ENCODE peak calls at places on chromosomes 1 and 21, in nine cellular contexts. S is suprapubic skin; I is heart right ventricle; X is effector memory CD8-positive, alpha-beta T cell; Z is KBM-7; U is RCC 7860; L is stimulated activated naive B cell treated with anti-CD40 and anti-IgM and Interleukin-4, amounts not matched to agents 10 μg/mL and 1 μg/mL and 100 μg/mL, for 72 hours; B is GM20000; H is T-helper 1 cell. W is an unnamed sample.

GRCh38 chr1:66137235-66137634 is 344.5 kb downstream of the PDE4B start:
- DNase-seq in S (no peak), I (no peak), X (no peak), Z (peak), U (no peak), L (no peak), B (no peak), H (no peak), W (no peak)

GRCh38 chr1:9406111-9406510 is 113.4 kb downstream of the SPSB1 start:
- DNase-seq in S (no peak), I (no peak), X (no peak), Z (no peak), U (no peak), L (no peak), B (peak), H (no peak), W (no peak)

GRCh38 chr1:172931846-172932245 is 118.9 kb downstream of the TNFSF18 start:
- DNase-seq in S (no peak), I (no peak), X (no peak), Z (no peak), U (no peak), L (no peak), B (no peak), H (no peak), W (no peak)

GRCh38 chr1:64921761-64922160 is 44.6 kb downstream of the JAK1 start:
- DNase-seq in S (no peak), I (no peak), X (no peak), Z (no peak), U (no peak), L (no peak), B (no peak), H (no peak), W (no peak)

GRCh38 chr1:27971674-27972073 is 11.9 kb downstream of the XKR8 start:
- DNase-seq in S (no peak), I (peak), X (no peak), Z (no peak), U (no peak), L (no peak), B (no peak), H (no peak), W (no peak)

GRCh38 chr1:225872075-225872430 is 10.1 kb downstream of the TMEM63A start:
- DNase-seq in S (no peak), I (no peak), X (no peak), Z (no peak), U (no peak), L (no peak), B (no peak), H (no peak), W (no peak)

GRCh38 chr1:32768110-32768857 is 48.9 kb downstream of the YARS1 start:
- DNase-seq in S (no peak), I (no peak), X (no peak), Z (no peak), U (no peak), L (no peak), B (peak), H (no peak), W (no peak)

GRCh38 chr21:44943005-44943685 is 3.3 kb downstream of the SLX9 start:
- DNase-seq in S (peak), I (no peak), X (no peak), Z (no peak), U (no peak), L (no peak), B (no peak), H (no peak), W (no peak)

GRCh38 chr1:170836146-170836545 is 99.2 kb upstream of the MROH9 start:
- DNase-seq in S (no peak), I (no peak), X (no peak), Z (no peak), U (no peak), L (no peak), B (no peak), H (no peak), W (no peak)

GRCh38 chr1:20376880-20377494 is 86.3 kb downstream of the VWA5B1 start:
- DNase-seq in S (no peak), I (peak), X (peak), Z (peak), U (no peak), L (peak), B (peak), H (peak), W (peak)

GRCh38 chr21:28393279-28393678 is 599.4 kb downstream of the LTN1 start:
- DNase-seq in S (no peak), I (no peak), X (no peak), Z (no peak), U (no peak), L (no peak), B (no peak), H (no peak), W (no peak)

GRCh38 chr1:54835131-54835898 is 34.2 kb upstream of the TTC22 start:
- DNase-seq in S (peak), I (no peak), X (no peak), Z (no peak), U (no peak), L (no peak), B (no peak), H (no peak), W (no peak)

GRCh38 chr1:154609398-154610380 is 1.7 kb upstream of the ADAR start:
- DNase-seq in S (no peak), I (no peak), X (peak), Z (no peak), U (no peak), L (no peak), B (no peak), H (no peak), W (no peak)

GRCh38 chr1:154324669-154325582 is at the start of gene ATP8B2:
- DNase-seq in S (peak), I (peak), X (peak), Z (peak), U (peak), L (peak), B (peak), H (peak), W (peak)

GRCh38 chr1:95197616-95198252 is 36.3 kb upstream of the RWDD3 start:
- DNase-seq in S (no peak), I (no peak), X (no peak), Z (no peak), U (no peak), L (no peak), B (no peak), H (no peak), W (no peak)

GRCh38 chr1:229094476-229095311 is 176.2 kb upstream of the RAB4A start:
- DNase-seq in S (no peak), I (no peak), X (no peak), Z (no peak), U (no peak), L (no peak), B (no peak), H (no peak), W (no peak)

GRCh38 chr1:165852896-165853295 is 25.5 kb downstream of the UCK2 start:
- DNase-seq in S (no peak), I (no peak), X (no peak), Z (no peak), U (no peak), L (no peak), B (no peak), H (no peak), W (no peak)

GRCh38 chr1:15384301-15384901 is 25.3 kb upstream of the EFHD2 start:
- DNase-seq in S (no peak), I (no peak), X (no peak), Z (no peak), U (no peak), L (no peak), B (peak), H (no peak), W (no peak)

GRCh38 chr1:226603030-226603960 is 54.7 kb downstream of the STUM start:
- DNase-seq in S (peak), I (peak), X (no peak), Z (no peak), U (no peak), L (no peak), B (no peak), H (no peak), W (peak)

GRCh38 chr1:165886988-165887387 is 59.6 kb downstream of the UCK2 start:
- DNase-seq in S (no peak), I (no peak), X (no peak), Z (no peak), U (no peak), L (no peak), B (no peak), H (no peak), W (no peak)

GRCh38 chr1:14715266-14715665 is 116.8 kb downstream of the KAZN start:
- DNase-seq in S (no peak), I (no peak), X (no peak), Z (no peak), U (no peak), L (no peak), B (no peak), H (no peak), W (no peak)

GRCh38 chr21:44428281-44428942 is 26.9 kb upstream of the LRRC3 start:
- DNase-seq in S (no peak), I (no peak), X (peak), Z (peak), U (peak), L (peak), B (no peak), H (peak), W (no peak)

GRCh38 chr1:200739499-200740290 is 1.0 kb downstream of the CAMSAP2 start:
- DNase-seq in S (no peak), I (peak), X (no peak), Z (no peak), U (no peak), L (no peak), B (peak), H (no peak), W (peak)

GRCh38 chr21:45516671-45517151 is 25.5 kb downstream of the SLC19A1 start:
- DNase-seq in S (peak), I (no peak), X (no peak), Z (no peak), U (no peak), L (no peak), B (no peak), H (no peak), W (no peak)

GRCh38 chr21:22314963-22315362 is 1316.8 kb downstream of the NCAM2 start:
- DNase-seq in S (no peak), I (no peak), X (no peak), Z (no peak), U (no peak), L (no peak), B (no peak), H (no peak), W (no peak)

GRCh38 chr1:235221653-235222052 is 60.6 kb upstream of the RBM34 start:
- DNase-seq in S (no peak), I (no peak), X (no peak), Z (no peak), U (no peak), L (no peak), B (no peak), H (no peak), W (no peak)

GRCh38 chr1:71857862-71858261 is 424.5 kb downstream of the NEGR1 start:
- DNase-seq in S (no peak), I (peak), X (no peak), Z (no peak), U (no peak), L (no peak), B (no peak), H (no peak), W (no peak)

GRCh38 chr1:68470388-68470970 is 20.7 kb upstream of the RPE65 start:
- DNase-seq in S (no peak), I (no peak), X (no peak), Z (peak), U (peak), L (no peak), B (no peak), H (no peak), W (no peak)